ENCODE peak calls at places on chromosomes 7 and 10, in four cellular contexts. S is mesendoderm, F is esophagus squamous epithelium, T is right atrium auricular region. B is an unnamed sample. For H3K4me1, the result is how much of the 10 kb centered on the place peaks cover.

GRCh38 chr7:84137812-84138211 is 56.8 kb downstream of the SEMA3A start:
- DNase-seq in S (no peak), F (no peak), T (no peak), B (no peak)

GRCh38 chr10:59240581-59241183 is 64.2 kb downstream of the PHYHIPL start:
- DNase-seq in F (no peak), T (no peak), S (peak), B (no peak)

GRCh38 chr7:156104501-156105336 is 292.5 kb upstream of the SHH start:
- DNase-seq in T (no peak), F (no peak), S (no peak), B (no peak)

GRCh38 chr7:4134631-4135030 is 547.5 kb upstream of the FOXK1 start:
- DNase-seq in F (no peak), T (no peak), S (no peak), B (no peak)

GRCh38 chr7:5234852-5235831 is 45.1 kb downstream of the WIPI2 start:
- DNase-seq in T (no peak), S (no peak), F (no peak), B (no peak)

GRCh38 chr7:915291-916218 is 38.9 kb downstream of the ADAP1 start:
- DNase-seq in S (no peak), F (no peak), T (no peak), B (peak)

GRCh38 chr7:24956021-24956420 is 24.0 kb downstream of the OSBPL3 start:
- DNase-seq in F (no peak), S (no peak), T (no peak), B (no peak)

GRCh38 chr7:37201003-37201875 is 247.4 kb downstream of the ELMO1 start:
- DNase-seq in F (no peak), S (peak), T (peak), B (peak)

GRCh38 chr7:51351661-51352060 is 35.1 kb upstream of the COBL start:
- DNase-seq in T (no peak), S (no peak), F (no peak), B (no peak)

GRCh38 chr7:149886018-149886416 is 12.2 kb downstream of the ATP6V0E2 start:
- DNase-seq in S (no peak), T (no peak), F (no peak), B (no peak)

GRCh38 chr7:28656529-28656928 is 244.2 kb downstream of the CREB5 start:
- DNase-seq in S (no peak), F (no peak), T (no peak), B (no peak)

GRCh38 chr7:113742377-113742776 is 176.4 kb downstream of the PPP1R3A start:
- DNase-seq in S (no peak), F (no peak), T (no peak), B (no peak)
- H3K4me1 ChIP-seq in S (under half), F (under half), T (under half), B (under half)

GRCh38 chr10:132407243-132407746 is 10.3 kb downstream of the PWWP2B start:
- DNase-seq in S (no peak), F (no peak), T (no peak), B (peak)
- H3K4me1 ChIP-seq in S (under half), F (half or more), T (under half), B (under half)

DNA sequence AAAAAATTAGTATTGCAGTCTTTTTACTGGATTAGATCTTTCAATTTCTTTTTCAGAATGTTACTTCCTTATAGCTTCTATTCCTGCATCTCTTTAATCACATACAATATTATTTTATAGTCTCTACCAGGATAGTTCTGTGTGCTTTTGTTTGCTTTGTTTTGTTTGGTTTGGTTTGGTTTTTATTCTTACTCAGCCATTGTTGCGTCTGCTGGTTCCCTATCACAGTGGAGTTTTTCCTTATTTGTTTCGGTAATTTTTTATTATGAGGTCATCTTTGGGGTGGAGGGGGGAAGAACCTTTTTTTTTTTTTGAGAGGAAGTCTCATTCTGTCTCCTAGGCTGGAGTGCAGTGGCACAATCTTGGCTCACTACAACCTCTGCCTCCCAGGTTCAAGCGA is 9.0 kb upstream of the BAIAP2L1 start:
- DNase-seq in S (no peak), T (no peak), F (no peak), B (no peak)
- H3K4me1 ChIP-seq in S (under half), T (under half), F (under half), B (under half)

GRCh38 chr10:21173964-21174669 is 277.0 kb upstream of the NEBL start:
- DNase-seq in S (peak), F (no peak), T (no peak), B (peak)

GRCh38 chr10:21172774-21173432 is 275.8 kb upstream of the NEBL start:
- DNase-seq in F (no peak), T (no peak), S (peak), B (peak)

GRCh38 chr10:21175797-21176196 is 278.7 kb upstream of the NEBL start:
- DNase-seq in S (no peak), F (no peak), T (no peak), B (no peak)

GRCh38 chr10:21173433-21173963 is 276.4 kb upstream of the NEBL start:
- DNase-seq in S (peak), T (no peak), F (no peak), B (no peak)

GRCh38 chr10:21174670-21175495 is 277.8 kb upstream of the NEBL start:
- DNase-seq in F (no peak), T (no peak), S (peak), B (no peak)
- H3K4me1 ChIP-seq in F (half or more), T (under half), S (under half), B (under half)

DNA sequence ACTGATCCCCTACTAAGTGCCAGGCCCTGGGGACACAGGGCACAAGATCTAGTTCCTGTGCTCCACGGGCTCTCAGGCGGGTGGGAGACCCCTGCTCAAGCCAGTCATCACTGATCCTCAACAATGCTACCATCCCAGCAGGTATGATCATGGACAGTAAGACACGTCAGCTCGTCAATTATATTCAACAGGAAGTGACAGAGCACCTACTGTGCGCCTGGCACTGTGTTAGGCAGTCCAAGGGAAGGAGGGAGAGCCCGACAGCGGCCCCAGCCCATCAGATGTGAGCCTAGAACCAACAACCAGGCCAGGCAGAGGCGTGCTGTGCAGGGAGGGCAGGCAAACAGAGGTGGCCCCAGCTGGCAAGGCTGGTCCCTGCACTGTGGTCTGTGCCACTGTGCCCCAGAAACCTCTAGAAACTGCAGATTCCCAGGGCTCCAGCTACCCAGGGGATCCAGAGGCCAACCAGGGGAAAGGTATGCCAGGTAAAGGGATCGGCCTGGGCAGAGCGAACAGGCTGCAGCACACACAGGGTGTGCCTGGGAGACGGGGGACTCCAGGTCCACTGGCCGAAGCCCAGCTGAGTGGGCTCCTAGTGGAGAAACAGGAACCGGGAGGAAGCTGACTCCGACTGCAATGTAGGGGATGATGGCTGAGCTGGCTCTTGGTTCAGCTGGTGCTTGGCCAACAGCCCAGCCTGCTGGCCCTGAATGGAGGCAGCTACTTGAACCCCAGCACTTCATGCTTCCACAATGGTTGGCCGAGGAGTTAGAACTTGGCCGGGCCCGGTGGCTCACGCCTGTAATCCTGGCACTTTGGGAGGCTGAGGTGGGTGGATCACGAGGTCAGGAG is 26.7 kb upstream of the FRAT2 start:
- DNase-seq in S (no peak), F (no peak), T (no peak), B (no peak)
- H3K4me1 ChIP-seq in S (under half), F (under half), T (under half), B (under half)

DNA sequence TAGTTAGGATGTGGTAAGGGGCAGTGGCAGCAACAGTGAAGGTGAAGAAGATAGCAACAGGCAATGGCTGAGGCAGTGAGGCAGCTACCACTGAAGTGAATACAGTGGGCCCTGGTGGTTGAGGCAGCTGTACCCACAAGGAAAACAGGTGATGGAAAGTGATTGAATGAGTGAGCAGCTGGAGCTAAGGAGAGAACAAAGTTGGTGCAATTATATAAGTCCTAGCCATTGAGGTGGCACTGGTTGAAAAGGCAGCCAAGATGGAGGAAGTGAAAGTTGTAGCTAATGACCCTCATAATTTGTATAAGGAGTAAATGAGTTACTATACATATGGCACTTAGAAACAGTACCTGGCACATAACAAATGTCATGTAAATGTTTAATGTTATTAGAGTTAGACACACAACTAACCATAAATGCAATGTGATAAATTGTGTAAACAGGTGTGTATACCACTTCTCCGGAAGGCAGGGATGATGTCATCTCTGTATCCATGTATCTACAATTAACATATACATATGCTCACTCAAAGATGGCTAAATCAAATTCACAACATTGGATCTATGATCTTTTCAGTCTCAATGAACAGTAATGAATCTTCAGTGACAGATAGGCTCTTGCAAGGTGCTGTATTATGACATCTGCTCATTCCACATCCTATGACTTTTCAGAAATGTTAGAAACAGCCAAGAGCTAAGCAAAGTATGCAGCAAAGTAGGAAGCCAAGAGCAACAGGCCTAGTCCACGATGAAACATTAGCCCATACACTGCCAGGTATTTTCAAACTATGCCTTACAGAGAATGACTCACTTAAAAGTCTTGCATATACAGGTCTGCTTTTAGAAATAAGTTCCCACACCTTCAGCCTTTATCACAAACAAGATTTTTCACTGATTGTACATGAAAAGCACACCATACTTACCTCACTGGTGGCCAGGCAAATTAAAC is 10.7 kb downstream of the XPNPEP1 start:
- DNase-seq in F (no peak), T (no peak), S (peak), B (no peak)
- H3K4me1 ChIP-seq in F (under half), T (under half), S (under half), B (under half)

GRCh38 chr7:101824440-101824839 is 7.0 kb downstream of the CUX1 start:
- DNase-seq in F (no peak), T (no peak), S (no peak), B (no peak)
- H3K4me1 ChIP-seq in F (under half), T (under half), S (under half), B (under half)

DNA sequence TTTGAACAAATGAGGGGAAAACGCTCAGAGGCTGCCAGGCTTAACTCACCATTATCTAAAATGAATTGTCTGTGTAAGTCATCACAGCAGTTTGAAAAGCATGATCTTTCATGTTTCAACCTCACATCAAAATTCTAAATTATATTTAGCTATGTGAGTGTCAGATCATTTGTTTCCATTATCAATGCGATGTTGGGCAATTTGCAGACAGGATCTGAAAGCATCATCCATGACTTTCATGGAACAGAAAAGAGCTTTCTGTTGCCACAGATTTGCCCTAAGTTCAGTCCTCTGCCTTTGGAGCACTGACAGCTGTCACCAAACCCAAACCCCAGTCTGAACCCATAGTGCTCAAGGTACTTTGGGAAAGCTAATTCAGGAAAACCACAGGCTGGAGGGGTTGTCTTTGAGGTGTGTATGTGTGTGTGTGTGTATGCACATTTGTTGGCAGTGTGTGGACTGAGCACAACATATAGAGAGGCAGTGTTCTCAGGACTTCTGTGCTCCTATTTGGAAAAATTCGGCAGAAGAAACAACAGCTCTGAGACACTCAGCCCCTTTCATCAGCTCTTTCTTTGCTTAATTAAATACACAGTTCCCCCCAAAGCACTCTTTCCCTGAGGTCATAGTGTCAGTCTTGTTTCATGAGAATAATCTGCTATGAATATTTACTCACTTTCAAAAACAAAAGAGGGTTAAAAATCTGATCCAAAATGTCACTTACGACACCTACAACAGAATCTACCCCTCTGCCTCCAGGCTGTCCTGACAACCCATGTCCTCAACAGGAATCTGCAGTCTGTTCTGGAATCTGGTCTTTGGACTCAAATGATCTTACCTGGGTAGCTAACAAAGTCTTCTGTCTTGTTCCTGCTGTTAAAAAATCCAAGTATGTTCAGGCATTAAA is 188.5 kb upstream of the KLF14 start:
- DNase-seq in T (no peak), F (no peak), S (no peak), B (no peak)
- H3K4me1 ChIP-seq in T (under half), F (half or more), S (under half), B (under half)

DNA sequence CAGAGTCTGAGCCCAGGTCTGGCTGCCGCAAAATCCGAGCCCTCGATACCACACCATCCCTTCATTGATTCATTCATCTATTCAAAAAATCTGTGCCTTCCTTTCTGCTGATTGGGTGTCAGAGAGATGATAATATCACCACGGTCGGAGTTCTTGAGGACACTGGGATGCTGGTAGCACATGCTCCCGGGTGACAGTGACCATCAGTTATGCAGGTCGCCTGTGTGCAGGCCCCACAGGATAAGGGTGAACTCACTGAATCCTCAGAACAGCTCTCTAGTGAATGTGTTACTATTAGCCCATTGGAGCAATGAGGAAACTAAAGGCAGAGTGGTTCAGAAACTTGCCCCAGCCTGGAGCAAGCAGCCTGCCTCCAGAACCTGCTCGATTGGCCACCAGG is 145.1 kb downstream of the SLIT1 start:
- DNase-seq in T (no peak), S (no peak), F (no peak), B (no peak)
- H3K4me1 ChIP-seq in T (under half), S (under half), F (under half), B (under half)

DNA sequence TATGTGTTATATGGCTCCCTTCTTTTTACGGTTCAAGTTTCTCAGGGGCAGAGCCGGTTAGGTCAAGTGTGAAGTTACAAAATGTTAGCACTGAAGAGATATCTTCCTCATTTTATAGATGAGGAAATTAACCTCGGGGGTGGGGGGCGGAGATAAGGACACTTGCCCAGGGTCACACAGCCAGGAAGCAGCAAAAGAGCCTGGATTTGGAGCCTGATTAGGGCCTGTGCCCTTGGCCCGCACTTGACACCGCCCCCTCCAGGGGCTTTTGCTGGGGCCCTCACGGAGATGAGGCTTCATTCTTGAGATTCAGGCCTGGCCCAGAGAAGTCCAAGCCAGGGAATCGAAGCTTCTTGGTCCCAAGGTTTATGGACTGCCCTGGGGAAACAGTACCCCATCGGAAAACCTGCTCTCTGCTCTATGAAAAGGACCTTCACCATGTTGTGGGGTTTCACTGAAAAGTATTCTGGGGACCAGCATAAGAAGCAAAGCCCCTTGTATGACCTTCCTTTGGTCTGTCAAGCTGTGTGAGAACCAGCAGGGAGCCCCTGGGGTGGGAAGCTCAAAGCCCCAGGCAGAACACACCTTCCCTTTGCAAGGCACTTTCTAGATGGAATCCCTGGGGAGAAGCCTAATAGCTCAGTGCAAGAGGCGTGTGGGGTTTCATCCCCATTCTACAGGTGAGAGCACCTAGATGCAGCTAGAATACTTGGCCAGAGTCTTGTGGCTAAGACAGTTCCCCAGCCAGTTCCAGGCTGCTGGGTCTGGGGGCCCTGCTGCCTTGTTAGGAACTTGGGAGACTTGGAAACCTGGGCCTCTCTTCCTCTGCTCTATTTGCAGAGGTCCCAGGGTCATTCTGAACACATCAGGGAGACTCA is 21.9 kb downstream of the UNC5B start:
- DNase-seq in T (no peak), S (peak), F (no peak), B (no peak)
- H3K4me1 ChIP-seq in T (under half), S (half or more), F (half or more), B (under half)

B was measured in heart left ventricle.